ENCODE peak calls at places on chromosomes 6 and 20, in four cellular contexts. One of them, this sample, is unnamed.
A peak's percentile ranks its signal among the peaks of the same experiment; 100 is the strongest.

GRCh38 chr20:32007787-32008616 is 2.2 kb upstream of the CCM2L start:
- DNase-seq in GM23338: peak; percentile 90
- DNase-seq in neural progenitor cell: peak; percentile 16
- DNase-seq in cardiac muscle cell: no peak
- DNase-seq in this sample: peak; percentile 87

GRCh38 chr6:73579851-73580246 is 59.0 kb upstream of the EEF1A1 start:
- DNase-seq in GM23338: peak; percentile 92
- DNase-seq in cardiac muscle cell: no peak
- DNase-seq in neural progenitor cell: no peak
- DNase-seq in this sample: peak; percentile 80

GRCh38 chr6:163356324-163356723 is 58.2 kb upstream of the QKI start:
- DNase-seq in cardiac muscle cell: peak; percentile 51
- DNase-seq in GM23338: peak; percentile 41
- DNase-seq in neural progenitor cell: peak; percentile 21
- DNase-seq in this sample: peak; percentile 91

GRCh38 chr20:13870349-13870748 is 85.5 kb downstream of the NDUFAF5 start:
- DNase-seq in neural progenitor cell: no peak
- DNase-seq in GM23338: peak; percentile 55
- DNase-seq in cardiac muscle cell: no peak
- DNase-seq in this sample: peak; percentile 37

GRCh38 chr20:11118802-11119380 is 445.1 kb upstream of the JAG1 start:
- DNase-seq in neural progenitor cell: no peak
- DNase-seq in GM23338: no peak
- DNase-seq in cardiac muscle cell: no peak
- DNase-seq in this sample: no peak

GRCh38 chr6:8059129-8059528 is 5.1 kb downstream of the BLOC1S5 start:
- DNase-seq in cardiac muscle cell: peak; percentile 8
- DNase-seq in neural progenitor cell: no peak
- DNase-seq in GM23338: peak; percentile 38
- DNase-seq in this sample: no peak

GRCh38 chr6:35311390-35312075 is 13.9 kb downstream of the DEF6 start:
- DNase-seq in cardiac muscle cell: no peak
- DNase-seq in GM23338: no peak
- DNase-seq in neural progenitor cell: no peak
- DNase-seq in this sample: no peak

GRCh38 chr6:16466778-16467177 is 228.4 kb downstream of the GMPR start:
- DNase-seq in GM23338: peak; percentile 18
- DNase-seq in neural progenitor cell: no peak
- DNase-seq in cardiac muscle cell: no peak
- DNase-seq in this sample: no peak

GRCh38 chr20:33291830-33292355 is 8.9 kb downstream of the BPIFB1 start:
- DNase-seq in cardiac muscle cell: peak; percentile 61
- DNase-seq in neural progenitor cell: peak; percentile 78
- DNase-seq in GM23338: peak; percentile 89
- DNase-seq in this sample: peak; percentile 90

GRCh38 chr20:22403860-22404608 is 180.3 kb downstream of the FOXA2 start:
- DNase-seq in GM23338: peak; percentile 20
- DNase-seq in cardiac muscle cell: peak; percentile 5
- DNase-seq in neural progenitor cell: peak; percentile 47
- DNase-seq in this sample: no peak

GRCh38 chr6:106751501-106752252 is 122.3 kb downstream of the QRSL1 start:
- DNase-seq in cardiac muscle cell: no peak
- DNase-seq in neural progenitor cell: no peak
- DNase-seq in GM23338: no peak
- DNase-seq in this sample: no peak

GRCh38 chr6:9485992-9486391 is 928.9 kb downstream of the TFAP2A start:
- DNase-seq in cardiac muscle cell: no peak
- DNase-seq in neural progenitor cell: no peak
- DNase-seq in GM23338: no peak
- DNase-seq in this sample: no peak

GRCh38 chr6:8506123-8506522 is 70.8 kb upstream of the SLC35B3 start:
- DNase-seq in cardiac muscle cell: peak; percentile 42
- DNase-seq in GM23338: peak; percentile 66
- DNase-seq in neural progenitor cell: peak; percentile 41
- DNase-seq in this sample: peak; percentile 1

GRCh38 chr20:45509091-45509490 is 6.3 kb downstream of the SPINT3 start:
- DNase-seq in cardiac muscle cell: no peak
- DNase-seq in neural progenitor cell: no peak
- DNase-seq in GM23338: no peak
- DNase-seq in this sample: no peak

GRCh38 chr6:169530762-169531143 is 171.1 kb downstream of the WDR27 start:
- DNase-seq in GM23338: no peak
- DNase-seq in neural progenitor cell: no peak
- DNase-seq in cardiac muscle cell: no peak
- DNase-seq in this sample: no peak

GRCh38 chr6:118562959-118563358 is 14.9 kb downstream of the PLN start:
- DNase-seq in GM23338: no peak
- DNase-seq in cardiac muscle cell: no peak
- DNase-seq in neural progenitor cell: no peak
- DNase-seq in this sample: no peak

GRCh38 chr20:33843854-33844253 is 32.7 kb downstream of the CHMP4B start:
- DNase-seq in neural progenitor cell: no peak
- DNase-seq in GM23338: no peak
- DNase-seq in cardiac muscle cell: no peak
- DNase-seq in this sample: peak; percentile 52

GRCh38 chr6:121849477-121849876 is 414.0 kb downstream of the GJA1 start:
- DNase-seq in neural progenitor cell: peak; percentile 90
- DNase-seq in cardiac muscle cell: peak; percentile 87
- DNase-seq in GM23338: peak; percentile 97
- DNase-seq in this sample: peak; percentile 23

GRCh38 chr20:54115172-54115854 is 44.9 kb upstream of the BCAS1 start:
- DNase-seq in neural progenitor cell: no peak
- DNase-seq in cardiac muscle cell: no peak
- DNase-seq in GM23338: no peak
- DNase-seq in this sample: no peak

GRCh38 chr20:19826179-19826914 is 68.3 kb downstream of the RIN2 start:
- DNase-seq in neural progenitor cell: no peak
- DNase-seq in cardiac muscle cell: no peak
- DNase-seq in GM23338: no peak
- DNase-seq in this sample: no peak

GRCh38 chr6:19753822-19754221 is 83.3 kb upstream of the ID4 start:
- DNase-seq in cardiac muscle cell: no peak
- DNase-seq in GM23338: no peak
- DNase-seq in neural progenitor cell: no peak
- DNase-seq in this sample: no peak

GRCh38 chr6:53066059-53066406 is 829 bp downstream of the FBXO9 start:
- DNase-seq in cardiac muscle cell: no peak
- DNase-seq in GM23338: peak; percentile 35
- DNase-seq in neural progenitor cell: no peak
- DNase-seq in this sample: no peak

GRCh38 chr20:40803381-40803780 is 114.3 kb upstream of the MAFB start:
- DNase-seq in neural progenitor cell: no peak
- DNase-seq in GM23338: no peak
- DNase-seq in cardiac muscle cell: no peak
- DNase-seq in this sample: no peak

GRCh38 chr6:78487401-78487800 is 379.9 kb upstream of the IRAK1BP1 start:
- DNase-seq in cardiac muscle cell: no peak
- DNase-seq in GM23338: no peak
- DNase-seq in neural progenitor cell: no peak
- DNase-seq in this sample: no peak

GRCh38 chr6:101711518-101711917 is 318.0 kb downstream of the GRIK2 start:
- DNase-seq in neural progenitor cell: no peak
- DNase-seq in GM23338: no peak
- DNase-seq in cardiac muscle cell: no peak
- DNase-seq in this sample: no peak

GRCh38 chr20:3010985-3011723 is 32.3 kb upstream of the GNRH2 start:
- DNase-seq in cardiac muscle cell: no peak
- DNase-seq in neural progenitor cell: no peak
- DNase-seq in GM23338: no peak
- DNase-seq in this sample: peak; percentile 2

GRCh38 chr6:53103993-53104675 is 38.9 kb downstream of the FBXO9 start:
- DNase-seq in cardiac muscle cell: peak; percentile 20
- DNase-seq in GM23338: peak; percentile 44
- DNase-seq in neural progenitor cell: peak; percentile 16
- DNase-seq in this sample: peak; percentile 6

GRCh38 chr20:63029358-63030121 is 22.8 kb upstream of the BHLHE23 start:
- DNase-seq in GM23338: peak; percentile 75
- DNase-seq in neural progenitor cell: peak; percentile 65
- DNase-seq in cardiac muscle cell: no peak
- DNase-seq in this sample: peak; percentile 88

GRCh38 chr6:93746892-93747291 is 327.5 kb upstream of the EPHA7 start:
- DNase-seq in GM23338: peak; percentile 13
- DNase-seq in neural progenitor cell: peak; percentile 32
- DNase-seq in cardiac muscle cell: no peak
- DNase-seq in this sample: no peak

GRCh38 chr6:34067814-34068213 is 78.1 kb downstream of the GRM4 start:
- DNase-seq in cardiac muscle cell: no peak
- DNase-seq in neural progenitor cell: no peak
- DNase-seq in GM23338: peak; percentile 50
- DNase-seq in this sample: peak; percentile 73

DNA sequence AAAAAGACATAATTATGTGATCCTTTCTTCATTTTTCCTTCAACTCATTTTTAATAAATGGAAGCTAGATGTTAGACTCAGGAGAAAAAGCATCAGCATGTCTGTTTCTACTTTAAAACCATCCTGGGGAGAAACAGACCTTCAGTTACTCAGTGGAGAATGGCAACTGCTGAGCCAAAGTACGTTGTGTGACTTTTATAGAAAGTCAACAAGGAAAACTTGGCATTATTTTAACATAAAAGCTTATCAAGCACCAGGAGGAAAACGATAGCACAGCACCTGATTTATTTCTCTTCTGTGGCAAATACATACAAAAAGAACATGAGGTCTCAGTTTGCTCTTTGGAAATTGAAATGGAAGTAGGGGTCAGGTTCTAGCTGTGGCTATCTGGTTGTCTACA is 115.3 kb upstream of the RIPOR2 start:
- DNase-seq in cardiac muscle cell: no peak
- DNase-seq in GM23338: no peak
- DNase-seq in neural progenitor cell: no peak
- DNase-seq in this sample: no peak
- H3K4me3 ChIP-seq in cardiac muscle cell: no peak overlapping the region
- H3K4me3 ChIP-seq in GM23338: no peak overlapping the region
- H3K4me3 ChIP-seq in neural progenitor cell: no peak overlapping the region
- H3K4me3 ChIP-seq in this sample: no peak overlapping the region

GRCh38 chr20:37492945-37493344 is 28.1 kb upstream of the NNAT start:
- DNase-seq in cardiac muscle cell: no peak
- DNase-seq in GM23338: no peak
- DNase-seq in neural progenitor cell: no peak
- DNase-seq in this sample: no peak
- H3K36me3 ChIP-seq in cardiac muscle cell: no peaks in the 10 kb centered on the region
- H3K36me3 ChIP-seq in GM23338: no peaks in the 10 kb centered on the region
- H3K36me3 ChIP-seq in neural progenitor cell: no peaks in the 10 kb centered on the region
- H3K36me3 ChIP-seq in this sample: no peaks in the 10 kb centered on the region

GRCh38 chr6:108114861-108115597 is 40.5 kb upstream of the OSTM1 start:
- DNase-seq in GM23338: peak; percentile 87
- DNase-seq in neural progenitor cell: peak; percentile 89
- DNase-seq in cardiac muscle cell: peak; percentile 48
- DNase-seq in this sample: peak; percentile 89
- H3K27me3 ChIP-seq in GM23338: peaks cover 95% of the 10 kb centered on the region
- H3K27me3 ChIP-seq in neural progenitor cell: peaks cover 100% of the 10 kb centered on the region
- H3K27me3 ChIP-seq in cardiac muscle cell: peaks cover 100% of the 10 kb centered on the region
- H3K27me3 ChIP-seq in this sample: peaks cover 85% of the 10 kb centered on the region

GRCh38 chr20:21101453-21102251 is 4.5 kb downstream of the LINC00237 start:
- DNase-seq in cardiac muscle cell: no peak
- DNase-seq in neural progenitor cell: peak; percentile 75
- DNase-seq in GM23338: peak; percentile 83
- DNase-seq in this sample: peak; percentile 79
- H3K4me3 ChIP-seq in cardiac muscle cell: peak overlapping the region; percentile 10
- H3K4me3 ChIP-seq in neural progenitor cell: peak overlapping the region; percentile 43
- H3K4me3 ChIP-seq in GM23338: peak overlapping the region; percentile 67
- H3K4me3 ChIP-seq in this sample: peak overlapping the region; percentile 59

GRCh38 chr20:35121186-35121585 is 25.9 kb downstream of the EDEM2 start:
- DNase-seq in neural progenitor cell: no peak
- DNase-seq in GM23338: no peak
- DNase-seq in cardiac muscle cell: peak; percentile 25
- DNase-seq in this sample: no peak
- H3K36me3 ChIP-seq in neural progenitor cell: no peaks in the 10 kb centered on the region
- H3K36me3 ChIP-seq in GM23338: peaks cover 17% of the 10 kb centered on the region
- H3K36me3 ChIP-seq in cardiac muscle cell: peaks cover 13% of the 10 kb centered on the region
- H3K36me3 ChIP-seq in this sample: peaks cover 27% of the 10 kb centered on the region

GRCh38 chr6:50842861-50843384 is 24.3 kb downstream of the TFAP2B start:
- DNase-seq in cardiac muscle cell: no peak
- DNase-seq in neural progenitor cell: peak; percentile 65
- DNase-seq in GM23338: peak; percentile 79
- DNase-seq in this sample: peak; percentile 79

GRCh38 chr6:50837589-50838445 is 19.1 kb downstream of the TFAP2B start:
- DNase-seq in neural progenitor cell: no peak
- DNase-seq in cardiac muscle cell: no peak
- DNase-seq in GM23338: no peak
- DNase-seq in this sample: no peak

GRCh38 chr6:50842446-50842845 is 23.8 kb downstream of the TFAP2B start:
- DNase-seq in GM23338: peak; percentile 62
- DNase-seq in cardiac muscle cell: no peak
- DNase-seq in neural progenitor cell: no peak
- DNase-seq in this sample: no peak

GRCh38 chr6:50840112-50840813 is 21.6 kb downstream of the TFAP2B start:
- DNase-seq in cardiac muscle cell: no peak
- DNase-seq in neural progenitor cell: no peak
- DNase-seq in GM23338: no peak
- DNase-seq in this sample: no peak

DNA sequence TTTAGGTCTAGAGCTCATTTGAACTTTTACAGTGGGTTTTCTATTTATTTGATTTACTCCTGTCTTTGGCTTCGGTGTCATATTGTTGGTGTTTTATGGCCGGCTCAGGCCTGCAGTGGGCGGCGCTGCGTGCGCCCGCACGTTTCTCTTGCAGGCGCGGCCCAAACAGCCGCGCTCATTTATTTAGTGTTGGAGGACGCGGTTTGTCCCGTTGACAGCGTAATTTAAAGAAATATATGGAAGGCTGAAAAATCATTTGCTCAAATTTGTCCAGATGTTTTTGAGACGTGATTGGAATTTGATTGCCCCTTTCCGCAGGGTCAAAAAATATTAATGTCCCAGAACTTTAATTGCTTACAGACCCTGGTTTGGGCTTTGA is 22.1 kb downstream of the TFAP2B start:
- DNase-seq in GM23338: no peak
- DNase-seq in cardiac muscle cell: no peak
- DNase-seq in neural progenitor cell: peak; percentile 72
- DNase-seq in this sample: no peak
- H3K27me3 ChIP-seq in GM23338: peaks cover 100% of the 10 kb centered on the region
- H3K27me3 ChIP-seq in cardiac muscle cell: peaks cover 100% of the 10 kb centered on the region
- H3K27me3 ChIP-seq in neural progenitor cell: peaks cover 100% of the 10 kb centered on the region
- H3K27me3 ChIP-seq in this sample: peaks cover 99% of the 10 kb centered on the region